ENCODE peak calls at places on chromosomes 4 and X, in four cellular contexts. T is fibroblast of pulmonary artery, Z is cardiac fibroblast, I is lung. D is an unnamed sample.

GRCh38 chrX:38232287-38232686 is 11.6 kb upstream of the SRPX start:
- DNase-seq in T (peak), Z (peak), I (no peak), D (peak)

GRCh38 chr4:19739101-19739651 is 512.5 kb upstream of the SLIT2 start:
- DNase-seq in T (peak), Z (peak), I (no peak), D (peak)

GRCh38 chr4:17577660-17578481 is 873 bp downstream of the LAP3 start:
- DNase-seq in T (peak), Z (peak), I (peak), D (peak)

GRCh38 chr4:125316781-125317525 is 2.2 kb downstream of the FAT4 start:
- DNase-seq in T (peak), Z (peak), I (peak), D (peak)

GRCh38 chr4:6889736-6890324 is 19.8 kb upstream of the TBC1D14 start:
- DNase-seq in T (no peak), Z (no peak), I (no peak), D (no peak)

GRCh38 chr4:116357758-116358157 is 727.6 kb downstream of the TRAM1L1 start:
- DNase-seq in T (peak), Z (peak), I (no peak), D (peak)

GRCh38 chrX:67612231-67612630 is 68.4 kb downstream of the AR start:
- DNase-seq in T (no peak), Z (peak), I (no peak), D (peak)

GRCh38 chr4:71453516-71453915 is 114.7 kb downstream of the SLC4A4 start:
- DNase-seq in T (no peak), Z (no peak), I (no peak), D (no peak)

GRCh38 chrX:141787655-141788054 is 50.5 kb upstream of the MAGEC3 start:
- DNase-seq in T (no peak), Z (no peak), I (no peak), D (no peak)

GRCh38 chr4:92136434-92136833 is 167.3 kb upstream of the GRID2 start:
- DNase-seq in T (no peak), Z (no peak), I (no peak), D (no peak)

GRCh38 chrX:22818061-22818460 is 181.7 kb upstream of the DDX53 start:
- DNase-seq in T (peak), Z (peak), I (no peak), D (peak)

GRCh38 chr4:54093609-54094240 is 6.2 kb upstream of the GSX2 start:
- DNase-seq in T (no peak), Z (no peak), I (no peak), D (no peak)

GRCh38 chr4:73832651-73833237 is 3.7 kb upstream of the CXCL6 start:
- DNase-seq in T (no peak), Z (peak), I (no peak), D (peak)

GRCh38 chr4:107760281-107760947 is 40.4 kb upstream of the PAPSS1 start:
- DNase-seq in T (peak), Z (peak), I (no peak), D (peak)

GRCh38 chr4:85555210-85555609 is 80.3 kb downstream of the ARHGAP24 start:
- DNase-seq in T (no peak), Z (peak), I (no peak), D (peak)

GRCh38 chr4:65698631-65699030 is 28.3 kb upstream of the EPHA5 start:
- DNase-seq in T (no peak), Z (no peak), I (no peak), D (no peak)

GRCh38 chr4:151667025-151667424 is 93.8 kb downstream of the GATB start:
- DNase-seq in T (no peak), Z (no peak), I (no peak), D (no peak)

GRCh38 chr4:47686294-47686872 is 151.5 kb downstream of the CORIN start:
- DNase-seq in T (peak), Z (peak), I (peak), D (peak)

GRCh38 chr4:144355809-144356757 is 215.6 kb upstream of the GYPA start:
- DNase-seq in T (peak), Z (peak), I (no peak), D (peak)

GRCh38 chrX:27918799-27919198 is 62.5 kb downstream of the DCAF8L1 start:
- DNase-seq in T (peak), Z (peak), I (no peak), D (peak)

GRCh38 chrX:48508400-48509244 is at the start of gene PORCN:
- DNase-seq in T (peak), Z (peak), I (peak), D (peak)

GRCh38 chr4:31107362-31107761 is 387.2 kb downstream of the PCDH7 start:
- DNase-seq in T (peak), Z (no peak), I (no peak), D (peak)

GRCh38 chrX:57904481-57904880 is 5.8 kb downstream of the ZXDA start:
- DNase-seq in T (no peak), Z (no peak), I (no peak), D (no peak)

GRCh38 chrX:100098660-100099375 is 311.3 kb downstream of the PCDH19 start:
- DNase-seq in T (peak), Z (peak), I (no peak), D (peak)

GRCh38 chrX:49282647-49283011 is 13.0 kb downstream of the PPP1R3F start:
- DNase-seq in T (peak), Z (peak), I (no peak), D (peak)

GRCh38 chr4:47349323-47349722 is 114.2 kb downstream of the COMMD8 start:
- DNase-seq in T (peak), Z (no peak), I (no peak), D (peak)

GRCh38 chr4:145804134-145804533 is 124.2 kb downstream of the C4orf51 start:
- DNase-seq in T (peak), Z (peak), I (no peak), D (peak)

GRCh38 chr4:41844327-41844726 is 90.9 kb upstream of the TMEM33 start:
- DNase-seq in T (no peak), Z (no peak), I (no peak), D (no peak)

GRCh38 chr4:148311493-148311892 is 130.7 kb downstream of the NR3C2 start:
- DNase-seq in T (no peak), Z (no peak), I (no peak), D (no peak)

GRCh38 chrX:107716816-107717700 is 58.5 kb downstream of the TSC22D3 start:
- DNase-seq in T (peak), Z (peak), I (peak), D (peak)

GRCh38 chrX:129642641-129643040 is 12.1 kb downstream of the APLN start:
- DNase-seq in T (peak), Z (peak), I (no peak), D (peak)

GRCh38 chr4:182062458-182062857 is 180.7 kb upstream of the TENM3 start:
- DNase-seq in T (no peak), Z (peak), I (no peak), D (no peak)

GRCh38 chrX:102934624-102935023 is 2.4 kb upstream of the RAB40AL start:
- DNase-seq in T (peak), Z (peak), I (no peak), D (peak)

GRCh38 chr4:133000012-133000411 is 149.1 kb upstream of the PCDH10 start:
- DNase-seq in T (peak), Z (peak), I (no peak), D (peak)

GRCh38 chrX:47595701-47596655 is 13.7 kb downstream of the TIMP1 start:
- DNase-seq in T (peak), Z (peak), I (no peak), D (peak)

GRCh38 chrX:131801911-131802310 is 221.2 kb upstream of the STK26 start:
- DNase-seq in T (no peak), Z (no peak), I (no peak), D (no peak)

GRCh38 chrX:131801066-131801465 is 222.0 kb upstream of the STK26 start:
- DNase-seq in T (peak), Z (peak), I (no peak), D (no peak)

GRCh38 chrX:131802836-131803626 is 220.1 kb upstream of the STK26 start:
- DNase-seq in T (no peak), Z (no peak), I (peak), D (peak)
- TF ChIP-seq CTCF in T (no peak), Z (peak), I (peak), D (peak)

DNA sequence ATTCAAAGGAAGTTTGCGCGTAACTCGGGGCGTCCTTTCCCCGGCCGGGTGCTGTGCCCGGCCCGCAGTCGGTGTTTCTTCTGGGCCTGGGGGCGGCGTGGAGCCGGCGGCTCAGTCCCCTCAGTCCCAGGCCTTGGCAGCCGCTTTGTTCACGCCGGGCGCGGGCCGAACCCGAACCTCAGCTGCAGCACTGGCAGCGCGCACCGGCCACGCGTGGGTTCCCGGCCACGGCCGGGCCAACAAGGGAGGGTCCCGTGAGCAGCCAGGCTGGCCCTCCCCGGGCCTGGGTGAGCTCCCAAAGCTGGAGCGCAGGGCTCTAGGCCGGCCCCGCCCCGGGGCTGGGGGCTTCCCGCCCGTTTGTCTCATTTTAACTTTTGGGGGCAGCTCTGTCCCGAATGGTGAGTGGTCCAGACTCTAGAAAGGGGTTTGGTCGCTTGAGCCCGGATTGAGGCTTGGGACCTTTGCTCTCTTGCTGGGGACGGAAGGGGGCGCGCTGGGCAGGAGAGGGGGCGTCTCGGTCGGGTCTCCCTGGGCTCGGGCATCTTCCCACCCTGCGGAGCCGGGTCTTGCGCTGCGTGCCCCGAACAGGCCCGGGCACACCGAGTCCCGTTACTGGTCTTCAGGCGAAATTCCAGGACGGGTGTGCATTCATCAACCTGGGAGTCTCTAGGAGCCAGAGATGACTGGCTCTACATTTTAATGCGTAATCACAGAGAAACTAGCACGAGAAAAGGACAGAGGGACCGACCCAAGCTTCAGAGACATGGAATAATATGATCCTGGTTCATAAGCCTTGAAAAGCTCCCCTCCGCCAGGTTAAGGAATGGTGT is 177.1 kb downstream of the CBR4 start:
- DNase-seq in T (peak), Z (peak), I (no peak), D (peak)
- TF ChIP-seq CTCF in T (peak), Z (peak), I (no peak), D (peak)

DNA sequence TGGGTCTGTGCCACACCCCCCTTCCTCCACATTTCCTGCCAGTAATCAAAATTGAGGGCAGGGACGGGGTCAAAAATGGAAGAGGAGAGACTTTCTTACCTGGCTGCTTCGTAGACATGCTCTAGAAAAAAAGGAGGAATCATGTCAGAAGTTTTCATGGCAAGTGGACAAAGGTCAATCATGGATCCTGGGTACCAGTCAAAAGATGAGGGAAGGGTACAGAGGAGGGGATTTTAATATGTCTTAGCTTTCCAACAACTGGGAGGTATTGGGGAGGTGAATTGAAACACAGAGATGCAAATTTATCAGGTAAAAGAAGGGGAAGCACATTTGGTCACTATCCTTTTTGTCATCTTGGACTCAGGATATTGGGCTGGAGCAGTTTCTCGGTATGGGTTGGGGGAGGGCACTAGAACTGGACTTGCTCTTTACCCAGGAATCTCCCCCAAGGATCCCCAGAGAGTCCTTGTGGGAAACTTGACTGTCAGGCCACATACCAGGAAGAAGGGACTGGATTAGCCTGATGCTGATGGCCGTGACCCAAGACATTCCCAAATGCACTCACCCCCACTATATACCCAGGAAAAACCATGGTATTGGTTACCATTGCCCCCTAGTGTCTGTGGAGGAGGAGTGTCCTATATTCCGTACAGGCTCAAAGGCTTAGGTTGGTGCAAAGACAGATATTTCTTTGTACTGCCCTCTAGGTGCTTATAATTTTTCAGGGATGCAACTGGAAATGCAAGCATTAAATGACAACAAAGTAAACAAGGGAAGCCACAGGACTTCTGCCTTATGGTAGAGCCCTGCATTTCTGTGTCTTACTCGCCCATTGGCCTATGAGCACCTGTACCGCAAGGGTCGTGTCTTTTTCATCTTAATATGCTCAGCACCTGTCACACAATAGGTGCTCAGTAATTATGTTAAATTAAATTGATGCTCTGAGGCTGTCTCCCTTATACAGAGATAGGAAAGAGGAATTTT is 16.8 kb downstream of the VSIG4 start:
- DNase-seq in T (no peak), Z (no peak), I (no peak), D (no peak)
- TF ChIP-seq CTCF in T (peak), Z (peak), I (no peak), D (no peak)

GRCh38 chrX:97315939-97316338 is 432.2 kb downstream of the RPA4 start:
- DNase-seq in T (no peak), Z (no peak), I (no peak), D (no peak)
- TF ChIP-seq CTCF in T (no peak), Z (no peak), I (no peak), D (no peak)

GRCh38 chr4:1403591-1404572 is 2.4 kb downstream of the NKX1-1 start:
- DNase-seq in T (no peak), Z (no peak), I (no peak), D (no peak)
- TF ChIP-seq CTCF in T (no peak), Z (no peak), I (no peak), D (no peak)

GRCh38 chr4:99885063-99885664 is 9.1 kb downstream of the LAMTOR3 start:
- DNase-seq in T (peak), Z (peak), I (no peak), D (peak)
- TF ChIP-seq CTCF in T (peak), Z (peak), I (no peak), D (peak)

GRCh38 chr4:84451546-84451945 is 47.5 kb downstream of the NKX6-1 start:
- DNase-seq in T (peak), Z (peak), I (no peak), D (peak)
- TF ChIP-seq CTCF in T (peak), Z (peak), I (no peak), D (peak)

GRCh38 chr4:15043226-15043625 is 40.9 kb downstream of the CPEB2 start:
- DNase-seq in T (no peak), Z (no peak), I (no peak), D (no peak)
- TF ChIP-seq CTCF in T (peak), Z (peak), I (no peak), D (no peak)

GRCh38 chr4:185123479-185123878 is 19.6 kb upstream of the SLC25A4 start:
- DNase-seq in T (no peak), Z (no peak), I (no peak), D (no peak)

GRCh38 chr4:185134176-185134869 is 8.7 kb upstream of the SLC25A4 start:
- DNase-seq in T (peak), Z (peak), I (no peak), D (peak)

GRCh38 chr4:185122681-185123345 is 20.3 kb upstream of the SLC25A4 start:
- DNase-seq in T (no peak), Z (no peak), I (no peak), D (no peak)

GRCh38 chr4:185127021-185127925 is 15.8 kb upstream of the SLC25A4 start:
- DNase-seq in T (peak), Z (peak), I (no peak), D (no peak)

GRCh38 chr4:185128272-185129119 is 14.6 kb upstream of the SLC25A4 start:
- DNase-seq in T (peak), Z (no peak), I (no peak), D (no peak)
- TF ChIP-seq CTCF in T (no peak), Z (no peak), I (no peak), D (no peak)

DNA sequence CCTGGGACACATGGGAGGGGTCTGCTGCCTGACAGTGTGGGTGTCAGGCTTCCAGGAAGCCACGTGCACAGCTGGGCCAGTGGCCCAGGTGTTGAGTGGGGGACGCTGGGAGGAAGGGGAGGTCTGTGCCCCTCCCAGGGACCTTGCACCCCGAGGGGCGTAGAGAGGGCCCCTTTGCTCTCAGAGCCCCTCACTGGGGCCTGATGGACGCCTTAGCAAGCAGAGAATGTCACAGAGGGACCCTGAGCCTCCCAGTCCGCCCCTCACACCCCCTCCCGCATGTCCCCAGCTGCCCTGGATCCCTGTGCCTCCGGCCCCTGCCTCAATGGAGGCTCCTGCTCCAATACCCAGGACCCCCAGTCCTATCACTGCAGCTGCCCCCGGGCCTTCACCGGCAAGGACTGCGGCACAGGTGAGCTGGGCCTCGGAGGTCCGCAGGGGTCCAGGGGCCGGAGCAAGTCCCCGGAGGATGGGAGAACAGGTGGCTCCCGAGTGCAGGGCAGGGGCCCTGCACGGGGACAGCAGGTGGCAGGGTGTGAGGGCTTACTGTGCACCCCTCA is 2.1 kb downstream of the HGFAC start:
- DNase-seq in T (no peak), Z (no peak), I (no peak), D (no peak)
- TF ChIP-seq CTCF in T (no peak), Z (no peak), I (no peak), D (no peak)

D was measured in fibroblast of the aortic adventitia.